ENCODE peak calls at places on chromosomes 11 and 22, in eight cellular contexts. P, M, Z, V, T, Q, G and U are unnamed samples.

GRCh38 chr22:48838376-48838775 is 989.3 kb downstream of the BRD1 start:
- DNase-seq in T (no peak), M (peak; percentile 54), Q (no peak), V (no peak), G (no peak), P (no peak), Z (no peak), U (no peak)

GRCh38 chr22:39525658-39525975 is 5.3 kb downstream of the ATF4 start:
- DNase-seq in P (no peak), T (no peak), Z (no peak), M (no peak), Q (no peak), G (no peak), V (no peak), U (no peak)

GRCh38 chr11:9138612-9139579 is 47.5 kb upstream of the SCUBE2 start:
- DNase-seq in V (peak; percentile 52), T (no peak), M (no peak), P (no peak), Z (no peak), G (no peak), Q (peak; percentile 92), U (peak; percentile 26)

GRCh38 chr22:46577361-46578249 is 40.2 kb upstream of the CELSR1 start:
- DNase-seq in P (no peak), Q (no peak), T (no peak), V (no peak), M (peak; percentile 84), G (no peak), Z (peak; percentile 28), U (peak; percentile 71)

GRCh38 chr11:107651672-107652071 is 60.2 kb downstream of the SLN start:
- DNase-seq in V (no peak), Z (no peak), P (no peak), G (peak; percentile 44), Q (peak; percentile 28), M (no peak), T (no peak), U (no peak)

GRCh38 chr11:112343368-112344039 is 82.8 kb upstream of the PLET1 start:
- DNase-seq in G (no peak), T (no peak), M (no peak), P (no peak), Q (no peak), V (no peak), Z (no peak), U (no peak)

GRCh38 chr22:23037429-23038333 is 32.6 kb upstream of the GNAZ start:
- DNase-seq in Q (no peak), M (no peak), Z (no peak), V (no peak), T (no peak), G (no peak), P (no peak), U (no peak)

GRCh38 chr22:49306632-49306975 is 521.1 kb downstream of the BRD1 start:
- DNase-seq in M (peak; percentile 68), G (no peak), P (no peak), T (no peak), Q (no peak), V (no peak), Z (no peak), U (peak; percentile 5)

GRCh38 chr11:11036185-11037161 is 178.6 kb upstream of the ZBED5 start:
- DNase-seq in Z (no peak), V (no peak), Q (peak; percentile 65), M (no peak), T (no peak), P (peak; percentile 86), G (peak; percentile 94), U (no peak)

GRCh38 chr11:121543981-121544380 is 91.2 kb upstream of the SORL1-AS1 start:
- DNase-seq in V (no peak), T (no peak), G (no peak), Q (no peak), M (no peak), Z (no peak), P (no peak), U (no peak)

GRCh38 chr22:37221424-37222336 is 9.4 kb upstream of the SSTR3 start:
- DNase-seq in V (no peak), P (no peak), M (peak; percentile 35), Q (no peak), Z (no peak), G (no peak), T (no peak), U (no peak)

GRCh38 chr22:47850644-47851151 is 1088.2 kb downstream of the TBC1D22A start:
- DNase-seq in V (peak; percentile 38), Z (no peak), M (no peak), G (no peak), P (no peak), Q (no peak), T (no peak), U (no peak)

GRCh38 chr22:47622541-47622940 is 860.1 kb downstream of the TBC1D22A start:
- DNase-seq in V (no peak), Z (no peak), P (no peak), T (no peak), Q (no peak), G (no peak), M (no peak), U (no peak)

GRCh38 chr11:17543574-17544180 is 539 bp downstream of the USH1C start:
- DNase-seq in P (no peak), V (no peak), T (no peak), M (no peak), Z (peak; percentile 9), Q (no peak), G (peak; percentile 34), U (no peak)

GRCh38 chr22:28829358-28830181 is 29.2 kb upstream of the XBP1 start:
- DNase-seq in M (peak; percentile 85), Z (peak; percentile 70), Q (peak; percentile 54), P (peak; percentile 75), T (peak; percentile 52), V (peak; percentile 57), G (peak; percentile 91), U (peak; percentile 80)

DNA sequence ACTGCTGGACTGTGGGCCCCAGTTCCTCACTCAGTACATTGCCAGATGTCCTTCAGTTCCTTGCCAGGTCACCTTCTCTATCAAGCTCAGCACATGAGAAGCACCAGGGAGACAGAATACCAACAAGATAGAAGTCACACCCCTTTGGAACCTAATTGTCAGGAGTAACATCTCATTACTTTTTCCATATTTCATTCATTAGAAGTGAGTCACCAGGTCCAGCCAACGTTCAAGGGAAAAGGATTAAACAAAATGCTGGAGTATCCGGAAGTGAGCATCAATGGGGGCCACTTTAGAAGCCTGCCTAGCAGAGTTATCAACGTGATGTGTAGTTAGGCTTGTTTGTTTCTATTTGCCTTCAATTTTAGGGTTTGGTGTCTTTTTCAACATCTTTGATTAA is 569.3 kb downstream of the MIAT start:
- DNase-seq in G (no peak), P (no peak), Z (no peak), V (no peak), Q (peak; percentile 73), M (no peak), T (no peak), U (no peak)
- H3K27ac ChIP-seq in G (no peak overlapping the region), P (no peak overlapping the region), Z (no peak overlapping the region), V (no peak overlapping the region), Q (no peak overlapping the region), M (no peak overlapping the region), T (no peak overlapping the region), U (no peak overlapping the region)

GRCh38 chr22:43298062-43298801 is 44.9 kb downstream of the SCUBE1 start:
- DNase-seq in M (peak; percentile 72), Z (no peak), P (no peak), T (no peak), V (no peak), G (no peak), Q (no peak), U (no peak)

GRCh38 chr22:43295173-43295572 is 48.0 kb downstream of the SCUBE1 start:
- DNase-seq in M (no peak), P (no peak), Q (no peak), V (no peak), G (no peak), Z (no peak), T (no peak), U (no peak)

GRCh38 chr22:43295660-43296059 is 47.5 kb downstream of the SCUBE1 start:
- DNase-seq in M (peak; percentile 35), G (no peak), Q (no peak), V (no peak), P (no peak), T (no peak), Z (no peak), U (no peak)

GRCh38 chr22:43297246-43298061 is 45.7 kb downstream of the SCUBE1 start:
- DNase-seq in V (no peak), T (no peak), Q (no peak), P (no peak), G (no peak), Z (no peak), M (peak; percentile 72), U (peak; percentile 40)

GRCh38 chr22:43296279-43296902 is 46.8 kb downstream of the SCUBE1 start:
- DNase-seq in Z (no peak), T (no peak), Q (no peak), G (no peak), M (peak; percentile 59), V (no peak), P (no peak), U (no peak)
- H3K27ac ChIP-seq in Z (no peak overlapping the region), T (no peak overlapping the region), Q (no peak overlapping the region), G (no peak overlapping the region), M (peak overlapping the region; percentile 62), V (no peak overlapping the region), P (no peak overlapping the region), U (peak overlapping the region; percentile 62)

DNA sequence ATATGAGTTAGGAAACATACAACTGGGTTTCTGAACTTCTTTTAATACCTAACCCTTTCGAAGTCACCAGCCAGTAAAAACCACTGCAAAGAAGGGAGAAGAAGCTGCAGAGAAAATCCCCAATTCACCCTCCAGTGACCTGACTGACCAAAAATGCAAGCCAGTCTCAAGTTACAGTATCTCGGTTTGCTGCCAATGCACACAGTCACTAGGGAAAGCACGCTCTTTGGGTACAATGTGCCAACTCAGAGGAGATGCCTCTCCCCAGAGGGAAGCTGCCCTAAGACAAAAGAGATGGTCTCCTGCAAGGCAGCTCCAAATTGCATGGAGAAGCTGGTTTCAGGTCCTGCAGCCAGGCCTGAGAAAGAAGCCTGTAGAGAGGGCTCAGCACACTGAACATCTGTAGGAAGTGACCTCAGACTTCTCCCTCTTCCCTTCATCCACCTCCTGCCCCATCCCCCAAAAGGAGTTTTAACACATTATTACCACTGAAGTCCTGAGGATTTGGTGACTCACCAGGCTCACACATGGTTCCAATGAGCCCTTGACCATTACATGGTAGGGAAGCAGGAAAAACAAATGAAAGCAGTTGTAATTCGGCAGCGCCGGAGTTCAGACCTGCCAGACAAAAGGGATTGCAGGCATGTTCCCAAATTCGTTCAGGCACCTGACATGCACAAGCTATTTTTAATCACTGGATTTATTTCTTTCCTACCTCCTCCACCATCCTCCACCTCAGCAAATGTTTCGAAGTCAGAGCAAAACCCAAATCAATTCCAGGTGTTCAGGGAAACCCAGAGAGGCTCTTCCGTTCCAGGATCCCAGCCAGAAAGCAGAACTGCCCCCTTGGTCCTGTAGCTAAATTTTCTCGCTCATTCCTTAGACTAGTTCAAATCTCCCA is 90.1 kb downstream of the ETS1 start:
- DNase-seq in G (no peak), Q (peak; percentile 98), T (no peak), P (no peak), Z (no peak), V (peak; percentile 80), M (no peak), U (no peak)
- H3K27ac ChIP-seq in G (no peak overlapping the region), Q (peak overlapping the region; percentile 92), T (peak overlapping the region; percentile 49), P (no peak overlapping the region), Z (peak overlapping the region; percentile 97), V (peak overlapping the region; percentile 99), M (peak overlapping the region; percentile 71), U (peak overlapping the region; percentile 73)

DNA sequence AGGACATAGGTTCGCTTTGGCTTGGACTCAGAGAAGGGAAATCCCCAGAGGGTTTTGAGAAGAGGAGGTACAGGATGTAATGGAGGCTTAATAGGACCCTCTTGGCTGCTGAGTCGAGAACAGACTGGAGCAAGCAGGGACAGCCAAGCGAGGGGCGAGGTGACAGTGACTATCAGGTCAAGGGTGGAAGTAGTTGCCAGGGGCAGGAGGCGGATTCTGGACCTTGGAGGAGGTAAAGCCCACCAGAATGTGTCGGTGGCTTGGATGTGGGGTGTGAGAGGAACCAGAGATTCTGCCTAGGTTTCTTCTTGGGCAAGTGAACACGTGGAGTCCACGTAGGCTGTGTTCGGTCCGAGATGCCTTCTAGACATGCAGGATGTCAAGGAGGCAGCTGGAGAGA is 4.4 kb downstream of the TRMT112 start:
- DNase-seq in Q (no peak), M (no peak), V (no peak), G (no peak), T (no peak), P (no peak), Z (no peak), U (no peak)
- H3K27ac ChIP-seq in Q (peak overlapping the region; percentile 58), M (no peak overlapping the region), V (no peak overlapping the region), G (no peak overlapping the region), T (no peak overlapping the region), P (no peak overlapping the region), Z (peak overlapping the region; percentile 64), U (peak overlapping the region; percentile 58)